ENCODE peak calls at places on chromosomes 3 and 15, in nine cellular contexts. V is IMR-90, L is neural progenitor cell, J is suprapubic skin, T is AG04450, G is colonic mucosa, C is endodermal cell, H is heart right ventricle, D is OCI-LY7. E is an unnamed sample.

GRCh38 chr3:128709506-128710210 is 16.3 kb upstream of the RAB7A start:
- DNase-seq in J (no peak), D (no peak), G (no peak), T (no peak), V (no peak), H (no peak), L (no peak), C (no peak), E (no peak)

GRCh38 chr3:50260027-50260941 is 8.7 kb upstream of the SEMA3B start:
- DNase-seq in C (peak), T (no peak), D (peak), L (peak), H (peak), J (peak), V (peak), G (peak), E (peak)

GRCh38 chr3:170470063-170471006 is 51.7 kb downstream of the CLDN11 start:
- DNase-seq in D (no peak), L (no peak), G (no peak), T (peak), J (no peak), C (no peak), V (peak), H (no peak), E (no peak)

GRCh38 chr3:128497305-128498126 is 4.5 kb upstream of the GATA2 start:
- DNase-seq in C (peak), T (no peak), H (peak), J (peak), L (peak), V (no peak), D (peak), G (peak), E (peak)

GRCh38 chr3:18237251-18238005 is 187.7 kb downstream of the SATB1 start:
- DNase-seq in C (no peak), V (peak), L (no peak), D (no peak), J (no peak), T (no peak), H (no peak), G (no peak), E (no peak)

GRCh38 chr3:103794656-103795055 is 1359.8 kb downstream of the ZPLD1 start:
- DNase-seq in L (peak), C (peak), V (no peak), G (no peak), H (no peak), D (peak), T (no peak), J (no peak), E (no peak)

GRCh38 chr3:143928056-143928455 is 43.6 kb upstream of the DIPK2A start:
- DNase-seq in D (no peak), C (no peak), L (no peak), H (no peak), J (no peak), V (no peak), T (no peak), G (no peak), E (no peak)

GRCh38 chr3:76943058-76943457 is 96.8 kb upstream of the ROBO2 start:
- DNase-seq in H (no peak), L (no peak), C (no peak), J (no peak), G (no peak), V (peak), D (no peak), T (no peak), E (no peak)

GRCh38 chr3:40247714-40248113 is 61.8 kb upstream of the EIF1B start:
- DNase-seq in V (no peak), C (peak), H (no peak), T (no peak), J (no peak), L (no peak), G (no peak), D (no peak), E (no peak)

GRCh38 chr15:70768247-70768883 is 5.0 kb upstream of the UACA start:
- DNase-seq in C (no peak), D (no peak), H (no peak), L (no peak), J (no peak), V (no peak), T (no peak), G (no peak), E (no peak)

GRCh38 chr3:33687406-33688010 is 30.5 kb downstream of the CLASP2 start:
- DNase-seq in T (no peak), H (no peak), G (no peak), L (no peak), D (no peak), C (no peak), V (peak), J (no peak), E (no peak)

GRCh38 chr3:115359507-115359906 is 212.4 kb upstream of the ZBTB20 start:
- DNase-seq in H (no peak), J (no peak), V (peak), G (no peak), D (no peak), L (no peak), T (no peak), C (no peak), E (no peak)

GRCh38 chr3:43699864-43700263 is 9.1 kb downstream of the ABHD5 start:
- DNase-seq in V (peak), L (peak), G (no peak), D (peak), H (no peak), C (peak), T (no peak), J (no peak), E (no peak)

GRCh38 chr3:18099611-18100010 is 325.5 kb downstream of the SATB1 start:
- DNase-seq in D (no peak), C (no peak), T (no peak), J (no peak), V (peak), L (no peak), H (no peak), G (no peak), E (no peak)

GRCh38 chr15:49152552-49153337 is 2.7 kb downstream of the COPS2 start:
- DNase-seq in C (no peak), H (no peak), G (no peak), T (no peak), V (no peak), D (no peak), J (no peak), L (no peak), E (no peak)

GRCh38 chr3:140898340-140899180 is 43.1 kb upstream of the SLC25A36 start:
- DNase-seq in G (peak), T (peak), L (peak), H (no peak), V (peak), J (no peak), C (no peak), D (peak), E (no peak)

GRCh38 chr15:39770748-39771689 is 11.6 kb downstream of the FSIP1 start:
- DNase-seq in G (no peak), L (no peak), C (no peak), V (peak), J (no peak), H (no peak), T (no peak), D (no peak), E (no peak)

GRCh38 chr3:132134611-132135010 is 99.8 kb upstream of the CPNE4 start:
- DNase-seq in T (peak), H (no peak), D (no peak), C (no peak), G (no peak), L (no peak), V (peak), J (no peak), E (no peak)

GRCh38 chr3:126936853-126937395 is 46.0 kb upstream of the PLXNA1 start:
- DNase-seq in L (no peak), G (no peak), J (no peak), T (no peak), V (no peak), H (no peak), D (no peak), C (no peak), E (no peak)

GRCh38 chr3:15102833-15103232 is 3.9 kb upstream of the RBSN start:
- DNase-seq in C (no peak), J (no peak), T (no peak), H (no peak), V (no peak), L (no peak), D (no peak), G (peak), E (no peak)

GRCh38 chr3:64039972-64040733 is 16.9 kb upstream of the PSMD6 start:
- DNase-seq in J (no peak), H (no peak), G (no peak), D (no peak), T (no peak), L (no peak), C (no peak), V (peak), E (no peak)

GRCh38 chr15:78343431-78343830 is 3.3 kb downstream of the CRABP1 start:
- DNase-seq in J (no peak), G (no peak), V (no peak), H (no peak), D (no peak), T (no peak), C (no peak), L (peak), E (no peak)

GRCh38 chr15:65196637-65197336 is 11.6 kb upstream of the CLPX start:
- DNase-seq in D (no peak), C (peak), L (no peak), T (no peak), G (no peak), J (no peak), H (no peak), V (no peak), E (no peak)

GRCh38 chr3:190526787-190527767 is 13.2 kb downstream of the IL1RAP start:
- DNase-seq in D (no peak), V (no peak), C (no peak), G (no peak), L (no peak), T (no peak), J (no peak), H (no peak), E (no peak)

GRCh38 chr3:43817825-43818224 is 127.1 kb downstream of the ABHD5 start:
- DNase-seq in J (no peak), G (no peak), T (no peak), H (no peak), L (no peak), C (no peak), V (no peak), D (no peak), E (no peak)

GRCh38 chr3:171181907-171182690 is 155.6 kb upstream of the SLC2A2 start:
- DNase-seq in V (peak), H (no peak), J (no peak), L (no peak), T (no peak), D (no peak), C (no peak), G (no peak), E (no peak)

GRCh38 chr3:19757773-19758172 is 176.2 kb downstream of the EFHB start:
- DNase-seq in H (no peak), G (no peak), L (no peak), V (no peak), T (no peak), J (no peak), C (no peak), D (no peak), E (no peak)

GRCh38 chr15:69810441-69811071 is 287.2 kb downstream of the TLE3 start:
- DNase-seq in H (no peak), J (no peak), V (no peak), G (no peak), L (no peak), D (no peak), T (no peak), C (no peak), E (no peak)

GRCh38 chr15:50519740-50520425 is 26.6 kb downstream of the USP50 start:
- DNase-seq in J (no peak), G (no peak), H (no peak), L (no peak), T (no peak), D (no peak), C (no peak), V (peak), E (no peak)

GRCh38 chr3:101065962-101066361 is 72.7 kb upstream of the ABI3BP start:
- DNase-seq in T (peak), L (no peak), J (no peak), G (no peak), D (no peak), V (peak), H (no peak), C (no peak), E (no peak)

GRCh38 chr15:46280753-46281521 is 646.1 kb downstream of the SQOR start:
- DNase-seq in V (no peak), C (peak), D (peak), J (no peak), T (no peak), G (no peak), H (no peak), L (peak), E (no peak)

GRCh38 chr15:101805605-101806345 is 2.5 kb downstream of the OR4F6 start:
- DNase-seq in V (no peak), T (no peak), L (no peak), C (no peak), H (no peak), D (no peak), J (no peak), G (no peak), E (no peak)

GRCh38 chr15:77575203-77575934 is 57.3 kb downstream of the LINGO1 start:
- DNase-seq in L (no peak), C (no peak), D (no peak), H (no peak), T (no peak), G (no peak), V (no peak), J (no peak), E (no peak)

GRCh38 chr3:126659915-126660886 is 5.3 kb upstream of the TXNRD3 start:
- DNase-seq in G (no peak), J (no peak), V (no peak), T (no peak), D (no peak), L (peak), C (peak), H (no peak), E (no peak)

GRCh38 chr15:100569406-100569805 is 32.6 kb downstream of the LINS1 start:
- DNase-seq in T (peak), L (no peak), G (no peak), J (no peak), H (no peak), C (no peak), D (no peak), V (peak), E (no peak)

GRCh38 chr3:32847520-32847919 is 29.7 kb downstream of the TRIM71 start:
- DNase-seq in G (no peak), D (no peak), J (no peak), L (no peak), H (no peak), T (no peak), C (no peak), V (no peak), E (no peak)

DNA sequence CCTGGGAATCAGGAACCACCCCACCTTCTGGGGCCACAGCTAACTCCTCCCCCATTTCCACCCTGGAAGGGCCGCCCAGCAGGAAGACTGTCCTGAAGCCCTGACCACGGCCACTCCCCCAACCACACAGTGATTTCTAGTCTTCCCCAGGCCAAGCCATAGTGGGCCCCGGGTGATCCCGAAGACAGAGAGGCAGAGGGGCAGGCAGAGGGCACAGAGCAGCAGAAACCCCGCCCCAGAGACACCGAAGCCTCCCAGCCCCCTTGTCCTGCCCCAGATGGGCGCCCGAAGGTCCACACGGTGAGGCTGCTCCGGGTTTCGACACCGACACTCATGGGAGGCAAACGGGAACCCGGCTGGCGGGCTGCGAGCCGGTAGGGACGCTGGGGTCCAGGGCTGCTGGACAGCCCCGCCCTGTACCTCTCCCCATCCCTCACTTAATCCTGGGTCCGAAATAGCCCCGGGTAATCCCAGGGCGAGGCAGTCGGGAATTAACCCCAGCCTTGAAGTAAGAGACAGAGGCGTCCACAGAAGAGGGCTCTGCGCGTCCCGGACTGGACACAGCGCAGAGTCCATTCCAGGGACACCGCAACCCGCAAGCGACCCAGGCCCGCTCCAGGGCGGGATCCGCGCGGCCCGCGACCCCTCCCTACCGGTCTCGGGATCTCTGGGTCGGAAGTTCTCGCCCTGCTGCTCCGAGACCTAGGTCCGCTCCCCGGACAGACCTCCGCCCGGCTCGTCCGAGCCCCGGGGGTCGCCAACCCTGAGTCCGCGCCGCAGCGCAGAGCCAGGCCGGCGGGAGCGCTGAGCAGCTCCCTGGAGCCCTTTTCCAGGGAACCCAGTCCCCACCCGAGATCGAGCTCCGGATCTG is 138.2 kb downstream of the NUP210 start:
- DNase-seq in H (peak), J (no peak), D (no peak), G (peak), L (peak), C (peak), V (no peak), T (no peak), E (no peak)
- H3K4me3 ChIP-seq in H (peak), J (peak), D (no peak), G (peak), L (peak), C (peak), V (no peak), T (no peak), E (peak)

DNA sequence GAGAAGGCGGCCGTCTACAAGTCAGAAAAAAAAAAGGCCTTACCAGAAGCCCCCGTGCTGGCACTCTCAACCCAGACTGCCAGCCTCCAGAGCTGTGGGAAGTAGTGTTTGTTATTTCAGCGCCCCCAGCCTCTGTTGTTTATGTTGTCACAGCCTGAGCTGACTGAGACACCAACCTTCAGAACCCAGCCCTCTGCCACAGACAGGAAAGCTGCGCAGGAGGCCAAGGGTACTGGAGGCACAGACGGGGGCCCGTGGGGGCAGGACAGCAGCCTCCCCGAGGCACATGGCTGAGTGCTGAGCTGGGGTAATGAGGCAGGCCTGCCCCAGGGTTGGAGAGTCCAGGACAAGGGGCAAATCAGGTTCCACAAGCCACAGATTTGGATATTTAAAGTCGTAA is 33.7 kb downstream of the HCN4 start:
- DNase-seq in L (no peak), J (no peak), H (no peak), G (no peak), V (no peak), D (no peak), C (no peak), T (no peak), E (no peak)
- H3K27ac ChIP-seq in L (no peak), J (no peak), H (no peak), G (no peak), V (no peak), D (no peak), C (no peak), T (no peak), E (no peak)

GRCh38 chr3:185457376-185457775 is 41.5 kb downstream of the TMEM41A start:
- DNase-seq in L (no peak), V (no peak), D (no peak), C (no peak), H (no peak), G (no peak), J (no peak), T (no peak), E (no peak)

GRCh38 chr3:185455860-185456259 is 43.0 kb downstream of the TMEM41A start:
- DNase-seq in H (no peak), V (no peak), J (no peak), G (no peak), L (no peak), T (no peak), C (no peak), D (no peak), E (no peak)

GRCh38 chr3:185460283-185460682 is 38.6 kb downstream of the TMEM41A start:
- DNase-seq in L (no peak), J (no peak), V (no peak), H (no peak), C (no peak), G (no peak), D (no peak), T (no peak), E (no peak)

GRCh38 chr3:185465471-185465870 is 33.4 kb downstream of the TMEM41A start:
- DNase-seq in J (no peak), C (no peak), L (no peak), T (no peak), V (no peak), G (no peak), H (no peak), D (no peak), E (no peak)

DNA sequence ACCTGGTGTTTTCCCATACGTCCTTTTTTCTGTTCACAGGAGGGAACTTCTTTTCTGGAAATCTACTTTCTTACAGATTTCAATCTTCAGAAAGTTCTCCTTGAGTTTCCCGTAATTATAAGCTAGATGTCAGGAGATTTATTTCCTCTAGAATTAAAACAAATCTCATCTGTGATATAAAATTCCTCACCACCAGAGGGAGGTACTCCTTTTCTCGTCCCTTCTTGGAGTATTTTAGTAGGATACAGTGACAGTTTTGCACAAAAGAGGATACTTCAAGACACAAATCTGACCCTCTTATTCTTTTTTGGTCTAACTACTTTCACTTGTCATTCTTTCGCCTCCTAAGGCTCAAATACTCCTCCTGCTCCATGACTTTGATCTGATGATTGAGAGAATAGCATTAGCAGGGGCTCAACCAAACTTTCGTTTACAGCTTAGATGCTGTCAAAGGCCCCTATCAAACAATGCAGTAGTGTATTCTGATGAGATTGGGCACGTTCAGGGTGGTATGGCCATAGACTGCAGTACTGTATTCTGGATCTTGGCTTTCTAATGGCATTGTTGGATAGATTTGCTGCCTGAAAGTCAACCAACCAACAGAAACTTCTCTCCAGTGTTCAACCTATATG is 38.0 kb downstream of the TMEM41A start:
- DNase-seq in V (peak), L (no peak), D (peak), T (no peak), G (no peak), C (no peak), H (no peak), J (no peak), E (no peak)
- TF ChIP-seq CTCF in V (peak), L (peak), D (peak), T (peak), G (peak), C (peak), H (peak), J (no peak), E (no peak)

DNA sequence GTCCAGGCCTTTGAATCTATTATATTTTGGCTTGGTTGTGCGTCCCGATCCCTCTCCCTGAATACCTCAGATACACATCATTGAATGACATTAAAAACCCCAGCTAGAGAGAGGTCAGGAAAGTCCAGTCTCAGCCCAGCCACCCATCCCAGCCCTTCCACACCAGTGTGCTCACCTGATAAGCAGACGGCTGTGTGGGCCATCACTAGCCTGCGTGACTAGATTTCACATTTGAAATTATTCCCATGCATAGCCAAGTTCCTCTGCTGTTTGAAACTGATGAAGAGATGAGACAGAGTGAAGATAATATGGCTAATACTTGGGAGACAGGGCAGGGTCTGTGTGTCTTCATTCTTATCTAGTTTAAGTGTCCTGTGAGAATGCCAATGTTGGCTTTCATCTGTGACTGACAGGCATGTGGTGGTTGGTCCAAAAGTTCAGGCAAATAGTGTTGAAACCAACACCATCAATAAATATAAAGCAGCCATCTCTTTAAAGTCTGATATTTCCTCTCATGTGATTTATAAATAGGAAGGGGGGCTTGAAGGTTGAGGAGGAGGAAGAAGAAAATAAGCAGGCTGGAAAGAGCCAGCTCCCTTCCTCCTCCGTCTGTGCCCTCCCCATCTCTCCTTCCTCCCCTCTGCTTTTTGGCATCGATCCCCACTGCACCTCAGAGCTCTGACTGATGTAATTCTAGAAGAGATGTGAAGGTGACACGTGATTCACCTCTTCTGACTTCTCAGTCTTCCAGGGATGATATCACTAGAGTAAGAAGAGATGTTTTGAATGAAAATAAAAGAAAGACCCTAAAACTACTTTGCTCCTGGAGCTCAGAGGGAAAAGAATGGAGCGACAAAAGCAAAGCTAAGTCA is 5.1 kb downstream of the FAM43A start:
- DNase-seq in T (no peak), H (no peak), J (no peak), C (no peak), L (no peak), D (peak), G (no peak), V (peak), E (peak)
- H3K4me3 ChIP-seq in T (no peak), H (no peak), J (no peak), C (no peak), L (no peak), D (peak), G (no peak), V (no peak), E (no peak)